ENCODE peak calls at places on chromosomes 7 and 10, in six cellular contexts. H is right atrium auricular region, O is prostate gland, M is AG09309, J is ascending aorta, G is fibroblast of pulmonary artery. L is an unnamed sample.

GRCh38 chr10:114239117-114239993 is at the start of gene VWA2:
- DNase-seq in G (no peak), H (no peak), M (no peak), O (peak), J (no peak), L (no peak)

GRCh38 chr10:131814567-131815290 is 86.1 kb upstream of the PPP2R2D start:
- DNase-seq in G (no peak), M (no peak), O (peak), J (peak), H (peak), L (no peak)

GRCh38 chr10:24866615-24867583 is 85.5 kb downstream of the PRTFDC1 start:
- DNase-seq in O (no peak), H (peak), J (no peak), G (peak), M (peak), L (peak)

GRCh38 chr10:46536171-46536570 is 20.3 kb downstream of the GPRIN2 start:
- DNase-seq in H (no peak), J (no peak), O (no peak), M (no peak), G (no peak), L (no peak)

GRCh38 chr7:151940048-151940845 is 16.0 kb upstream of the GALNTL5 start:
- DNase-seq in O (no peak), J (no peak), G (peak), M (peak), H (no peak), L (peak)

GRCh38 chr10:35058134-35058533 is 32.0 kb downstream of the CUL2 start:
- DNase-seq in M (peak), O (no peak), J (no peak), G (peak), H (no peak), L (peak)

GRCh38 chr10:117004627-117005453 is at the start of gene SHTN1:
- DNase-seq in G (peak), M (no peak), J (peak), H (peak), O (peak), L (peak)

GRCh38 chr10:120738658-120739057 is 112.5 kb upstream of the WDR11 start:
- DNase-seq in G (no peak), O (no peak), H (no peak), J (no peak), M (no peak), L (no peak)

GRCh38 chr7:116180302-116180701 is 30.0 kb upstream of the TES start:
- DNase-seq in G (peak), M (no peak), O (peak), J (no peak), H (no peak), L (peak)

GRCh38 chr10:123284022-123284421 is 129.8 kb downstream of the BUB3 start:
- DNase-seq in J (no peak), H (no peak), M (no peak), O (no peak), G (no peak), L (no peak)
- TF ChIP-seq CTCF in J (no peak), H (no peak), M (no peak), O (no peak), G (no peak), L (no peak)

DNA sequence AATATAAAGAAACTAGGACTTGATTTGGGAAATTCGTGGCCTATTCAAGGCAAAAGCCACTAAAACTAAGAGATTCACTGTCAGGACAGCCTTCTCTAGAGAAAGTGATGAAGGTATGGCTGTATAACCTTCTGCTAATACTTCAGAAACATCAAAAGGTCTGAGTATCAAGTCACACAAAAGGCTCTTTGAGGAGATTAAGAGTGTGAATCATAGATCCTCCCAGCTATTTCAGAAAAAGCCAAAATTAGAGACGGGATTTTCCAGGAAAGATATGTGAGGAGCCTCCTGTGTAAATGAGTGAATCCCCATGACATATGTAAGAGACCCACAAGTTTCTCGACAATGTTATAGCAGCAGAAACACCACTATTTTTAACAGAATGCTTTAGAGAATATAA is 56.2 kb downstream of the UBE3C start:
- DNase-seq in H (no peak), O (no peak), G (no peak), J (no peak), M (no peak), L (no peak)
- H3K4me3 ChIP-seq in H (no peak), O (no peak), G (no peak), J (no peak), M (no peak), L (no peak)

GRCh38 chr10:49558194-49558593 is 19.3 kb upstream of the ERCC6 start:
- DNase-seq in H (no peak), J (no peak), O (no peak), M (no peak), G (no peak), L (no peak)
- TF ChIP-seq CTCF in H (no peak), J (no peak), O (no peak), M (no peak), G (no peak), L (no peak)

DNA sequence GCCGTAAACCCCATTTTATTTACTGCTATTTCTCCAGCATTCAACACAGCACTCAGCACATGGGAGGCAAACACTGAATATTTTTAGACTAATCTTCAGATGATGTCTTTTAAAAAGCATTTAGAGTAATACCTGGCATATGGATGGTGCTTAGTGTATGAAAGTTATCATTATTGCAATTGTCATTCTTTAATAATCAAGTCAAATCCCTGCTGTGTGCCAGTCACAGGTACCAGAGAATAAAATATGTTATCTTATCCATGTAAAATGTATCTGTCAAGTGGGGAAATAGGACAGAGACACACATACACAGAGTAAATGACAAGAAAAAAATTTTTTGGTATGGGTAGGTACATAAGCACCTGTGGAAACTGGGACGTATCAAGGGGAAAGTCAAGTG is 18.5 kb downstream of the ANKRD22 start:
- DNase-seq in H (no peak), G (no peak), O (no peak), J (no peak), M (no peak), L (no peak)
- H3K4me3 ChIP-seq in H (no peak), G (no peak), O (no peak), J (no peak), M (no peak), L (no peak)

DNA sequence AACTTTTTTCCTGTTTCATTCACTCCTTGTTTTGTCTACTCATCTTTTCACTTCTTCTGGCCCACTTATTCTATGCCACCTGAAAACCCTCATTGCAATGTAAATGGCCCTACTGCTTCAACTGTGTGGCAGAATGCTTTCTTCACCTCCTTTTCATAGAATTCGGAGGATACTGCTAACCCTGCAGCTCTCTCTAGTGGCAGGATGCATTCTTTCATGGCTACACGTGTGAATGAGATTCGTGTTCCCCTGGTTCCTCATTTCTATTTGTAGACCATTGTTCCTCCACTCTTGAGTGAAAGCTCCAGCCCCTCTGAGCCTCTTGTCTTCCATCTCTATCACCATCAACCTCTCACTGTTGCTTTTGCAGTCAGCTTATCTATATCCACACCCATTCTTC is 20.9 kb upstream of the CYP26C1 start:
- DNase-seq in G (peak), M (peak), H (no peak), O (no peak), J (no peak), L (peak)
- TF ChIP-seq CTCF in G (peak), M (peak), H (peak), O (no peak), J (no peak), L (peak)

DNA sequence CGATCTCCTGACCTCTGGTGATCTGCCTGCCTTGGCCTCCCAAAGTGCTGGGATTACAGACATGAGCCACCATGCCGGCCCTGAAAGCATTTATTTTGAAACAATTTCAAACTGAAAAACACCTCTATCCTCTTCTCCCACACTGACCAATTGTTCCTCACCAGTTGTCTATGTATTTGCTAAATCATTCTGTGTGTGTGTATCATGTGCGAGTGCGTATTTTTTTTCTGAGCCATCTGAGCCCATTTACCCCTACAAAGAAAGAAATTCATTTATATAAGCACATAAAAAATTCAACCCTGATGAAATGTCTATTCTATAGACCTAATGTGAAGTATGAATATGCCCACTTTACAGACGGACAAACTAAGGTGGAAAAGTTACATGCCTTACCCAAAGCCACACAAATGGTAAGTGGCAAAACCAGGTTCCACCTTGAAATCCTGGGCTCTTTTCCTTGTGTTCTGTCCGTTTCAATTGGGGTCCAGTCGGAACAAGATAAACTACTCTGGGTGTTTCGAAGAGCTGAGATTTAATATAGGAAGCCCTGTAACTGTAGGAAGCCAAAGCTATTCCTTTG is 46.8 kb downstream of the RBM17 start:
- DNase-seq in H (no peak), J (no peak), G (no peak), O (no peak), M (no peak), L (no peak)
- H3K4me3 ChIP-seq in H (no peak), J (no peak), G (no peak), O (no peak), M (no peak), L (no peak)

DNA sequence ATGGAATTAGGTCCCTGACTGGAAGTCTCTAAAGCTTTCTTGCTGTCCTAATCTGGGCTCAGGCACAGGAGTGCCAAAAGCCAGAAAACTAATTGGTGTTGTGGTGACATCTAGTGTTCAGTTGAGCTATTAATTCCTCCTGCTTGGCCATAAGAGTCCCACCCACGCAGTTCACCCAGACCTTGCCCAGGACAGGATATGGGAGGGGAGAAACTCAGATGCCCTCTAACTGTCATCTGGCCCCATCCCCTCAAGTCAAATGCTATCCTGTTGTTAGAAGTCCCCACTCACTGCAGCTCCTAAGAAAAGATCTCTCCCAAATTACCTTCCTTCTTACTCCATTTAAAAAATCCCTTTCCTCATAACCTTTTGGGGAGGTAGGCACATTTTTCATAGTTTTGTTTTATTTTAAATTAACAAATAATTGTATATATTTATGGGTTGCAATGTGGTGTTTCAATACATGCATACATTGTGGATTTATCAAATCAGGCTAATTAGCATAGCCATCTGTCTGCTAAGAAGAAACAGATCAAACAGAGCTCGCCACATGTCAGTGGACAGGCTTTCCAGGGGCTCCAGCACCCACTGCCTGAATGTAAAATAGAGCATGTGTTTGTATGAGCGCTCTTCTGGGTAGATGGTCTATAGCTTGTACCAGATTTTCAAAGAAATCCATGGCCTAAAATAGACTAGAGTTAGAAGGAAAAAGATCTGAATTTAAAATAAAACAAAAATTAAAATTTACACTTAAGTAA is 84.0 kb downstream of the GSAP start:
- DNase-seq in O (peak), G (peak), H (peak), J (peak), M (peak), L (peak)
- TF ChIP-seq CTCF in O (peak), G (peak), H (peak), J (peak), M (peak), L (peak)

GRCh38 chr7:94907026-94907419 is 371 bp upstream of the PPP1R9A start:
- DNase-seq in O (no peak), H (no peak), G (no peak), J (no peak), M (no peak), L (no peak)
- H3K4me3 ChIP-seq in O (peak), H (no peak), G (no peak), J (peak), M (no peak), L (peak)

L was measured in foreskin fibroblast.